ENCODE peak calls at places on chromosomes 6 and 20, in ten cellular contexts. One of them, this sample, is unnamed.

GRCh38 chr6:28211840-28212509 is 13.1 kb upstream of the ZSCAN9 start:
- DNase-seq in tibial nerve: no peak
- DNase-seq in CD8-positive, alpha-beta T cell: no peak
- DNase-seq in glutamatergic neuron: no peak
- DNase-seq in progenitor cell of endocrine pancreas: no peak
- DNase-seq in lower lobe of right lung: no peak
- DNase-seq in right lobe of liver: no peak
- DNase-seq in A549: no peak
- DNase-seq in GM10248: peak; percentile 27
- DNase-seq in RWPE1: no peak
- DNase-seq in this sample: no peak

GRCh38 chr20:50133041-50133440 is 20.1 kb upstream of the UBE2V1 start:
- DNase-seq in tibial nerve: no peak
- DNase-seq in CD8-positive, alpha-beta T cell: no peak
- DNase-seq in glutamatergic neuron: no peak
- DNase-seq in progenitor cell of endocrine pancreas: no peak
- DNase-seq in lower lobe of right lung: no peak
- DNase-seq in right lobe of liver: no peak
- DNase-seq in A549: no peak
- DNase-seq in GM10248: no peak
- DNase-seq in RWPE1: no peak
- DNase-seq in this sample: no peak

GRCh38 chr6:83463886-83464285 is 33.0 kb upstream of the ME1 start:
- DNase-seq in tibial nerve: no peak
- DNase-seq in CD8-positive, alpha-beta T cell: no peak
- DNase-seq in glutamatergic neuron: no peak
- DNase-seq in progenitor cell of endocrine pancreas: no peak
- DNase-seq in lower lobe of right lung: no peak
- DNase-seq in right lobe of liver: no peak
- DNase-seq in A549: no peak
- DNase-seq in GM10248: no peak
- DNase-seq in RWPE1: peak; percentile 8
- DNase-seq in this sample: no peak

GRCh38 chr6:168648240-168648639 is 207.3 kb downstream of the SMOC2 start:
- DNase-seq in tibial nerve: no peak
- DNase-seq in CD8-positive, alpha-beta T cell: no peak
- DNase-seq in glutamatergic neuron: no peak
- DNase-seq in progenitor cell of endocrine pancreas: no peak
- DNase-seq in lower lobe of right lung: peak; percentile 65
- DNase-seq in right lobe of liver: no peak
- DNase-seq in A549: no peak
- DNase-seq in GM10248: no peak
- DNase-seq in RWPE1: no peak
- DNase-seq in this sample: no peak

GRCh38 chr6:157840776-157841175 is 17.7 kb downstream of the SNX9 start:
- DNase-seq in tibial nerve: no peak
- DNase-seq in CD8-positive, alpha-beta T cell: no peak
- DNase-seq in glutamatergic neuron: no peak
- DNase-seq in progenitor cell of endocrine pancreas: no peak
- DNase-seq in lower lobe of right lung: no peak
- DNase-seq in right lobe of liver: no peak
- DNase-seq in A549: no peak
- DNase-seq in GM10248: no peak
- DNase-seq in RWPE1: no peak
- DNase-seq in this sample: no peak

GRCh38 chr20:62370115-62370806 is 3.1 kb upstream of the LAMA5 start:
- DNase-seq in tibial nerve: peak; percentile 53
- DNase-seq in CD8-positive, alpha-beta T cell: no peak
- DNase-seq in glutamatergic neuron: peak; percentile 19
- DNase-seq in progenitor cell of endocrine pancreas: no peak
- DNase-seq in lower lobe of right lung: no peak
- DNase-seq in right lobe of liver: no peak
- DNase-seq in A549: no peak
- DNase-seq in GM10248: peak; percentile 61
- DNase-seq in RWPE1: peak; percentile 79
- DNase-seq in this sample: no peak

GRCh38 chr20:34364013-34364382 is 925 bp downstream of the ITCH start:
- DNase-seq in tibial nerve: no peak
- DNase-seq in CD8-positive, alpha-beta T cell: no peak
- DNase-seq in glutamatergic neuron: no peak
- DNase-seq in progenitor cell of endocrine pancreas: no peak
- DNase-seq in lower lobe of right lung: no peak
- DNase-seq in right lobe of liver: no peak
- DNase-seq in A549: no peak
- DNase-seq in GM10248: no peak
- DNase-seq in RWPE1: no peak
- DNase-seq in this sample: no peak

GRCh38 chr20:56322661-56323060 is 36.1 kb upstream of the FAM210B start:
- DNase-seq in tibial nerve: no peak
- DNase-seq in CD8-positive, alpha-beta T cell: no peak
- DNase-seq in glutamatergic neuron: no peak
- DNase-seq in progenitor cell of endocrine pancreas: no peak
- DNase-seq in lower lobe of right lung: no peak
- DNase-seq in right lobe of liver: no peak
- DNase-seq in A549: no peak
- DNase-seq in GM10248: no peak
- DNase-seq in RWPE1: no peak
- DNase-seq in this sample: no peak

GRCh38 chr6:36886948-36887347 is 1.2 kb downstream of the C6orf89 start:
- DNase-seq in tibial nerve: no peak
- DNase-seq in CD8-positive, alpha-beta T cell: no peak
- DNase-seq in glutamatergic neuron: no peak
- DNase-seq in progenitor cell of endocrine pancreas: no peak
- DNase-seq in lower lobe of right lung: no peak
- DNase-seq in right lobe of liver: no peak
- DNase-seq in A549: no peak
- DNase-seq in GM10248: no peak
- DNase-seq in RWPE1: no peak
- DNase-seq in this sample: no peak

GRCh38 chr6:36893976-36894932 is 8.5 kb downstream of the C6orf89 start:
- DNase-seq in tibial nerve: no peak
- DNase-seq in CD8-positive, alpha-beta T cell: no peak
- DNase-seq in glutamatergic neuron: no peak
- DNase-seq in progenitor cell of endocrine pancreas: no peak
- DNase-seq in lower lobe of right lung: no peak
- DNase-seq in right lobe of liver: no peak
- DNase-seq in A549: no peak
- DNase-seq in GM10248: no peak
- DNase-seq in RWPE1: no peak
- DNase-seq in this sample: no peak

GRCh38 chr6:36888115-36888643 is 2.4 kb downstream of the C6orf89 start:
- DNase-seq in tibial nerve: no peak
- DNase-seq in CD8-positive, alpha-beta T cell: no peak
- DNase-seq in glutamatergic neuron: no peak
- DNase-seq in progenitor cell of endocrine pancreas: no peak
- DNase-seq in lower lobe of right lung: no peak
- DNase-seq in right lobe of liver: no peak
- DNase-seq in A549: no peak
- DNase-seq in GM10248: no peak
- DNase-seq in RWPE1: no peak
- DNase-seq in this sample: no peak

GRCh38 chr6:36888654-36889481 is 3.1 kb downstream of the C6orf89 start:
- DNase-seq in tibial nerve: no peak
- DNase-seq in CD8-positive, alpha-beta T cell: no peak
- DNase-seq in glutamatergic neuron: no peak
- DNase-seq in progenitor cell of endocrine pancreas: no peak
- DNase-seq in lower lobe of right lung: no peak
- DNase-seq in right lobe of liver: no peak
- DNase-seq in A549: no peak
- DNase-seq in GM10248: no peak
- DNase-seq in RWPE1: no peak
- DNase-seq in this sample: no peak

DNA sequence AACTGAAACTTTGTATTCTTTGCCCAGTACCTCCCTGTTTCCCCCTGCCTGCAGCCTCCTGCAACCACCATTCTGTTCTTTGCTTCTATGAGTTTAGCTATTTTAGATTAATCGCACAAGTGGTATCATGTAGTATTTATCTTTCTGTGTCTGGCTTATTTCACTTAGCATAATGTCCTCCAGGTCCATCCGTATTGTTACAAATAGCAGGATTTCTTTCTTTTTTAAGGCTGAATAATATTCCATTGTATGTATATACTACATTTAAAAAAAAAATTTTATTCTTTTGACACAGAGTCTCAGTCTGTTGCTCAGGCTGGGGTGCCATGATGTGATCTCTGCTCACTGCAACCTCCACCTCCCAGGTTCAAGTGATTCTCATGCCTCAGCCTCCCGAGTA is 4.5 kb downstream of the C6orf89 start:
- DNase-seq in tibial nerve: no peak
- DNase-seq in CD8-positive, alpha-beta T cell: no peak
- DNase-seq in glutamatergic neuron: no peak
- DNase-seq in progenitor cell of endocrine pancreas: no peak
- DNase-seq in lower lobe of right lung: no peak
- DNase-seq in right lobe of liver: no peak
- DNase-seq in A549: no peak
- DNase-seq in GM10248: no peak
- DNase-seq in RWPE1: no peak
- DNase-seq in this sample: no peak
- TF ChIP-seq CTCF in tibial nerve: no peak
- TF ChIP-seq CTCF in CD8-positive, alpha-beta T cell: no peak
- TF ChIP-seq CTCF in glutamatergic neuron: no peak
- TF ChIP-seq CTCF in progenitor cell of endocrine pancreas: no peak
- TF ChIP-seq CTCF in lower lobe of right lung: no peak
- TF ChIP-seq CTCF in right lobe of liver: no peak
- TF ChIP-seq CTCF in A549: no peak
- TF ChIP-seq CTCF in GM10248: no peak
- TF ChIP-seq CTCF in RWPE1: no peak
- TF ChIP-seq CTCF in this sample: no peak

GRCh38 chr6:3825331-3825831 is 23.8 kb upstream of the FAM50B start:
- DNase-seq in tibial nerve: no peak
- DNase-seq in CD8-positive, alpha-beta T cell: no peak
- DNase-seq in glutamatergic neuron: peak; percentile 35
- DNase-seq in progenitor cell of endocrine pancreas: no peak
- DNase-seq in lower lobe of right lung: peak; percentile 69
- DNase-seq in right lobe of liver: peak; percentile 71
- DNase-seq in A549: no peak
- DNase-seq in GM10248: no peak
- DNase-seq in RWPE1: no peak
- DNase-seq in this sample: no peak
- TF ChIP-seq CTCF in tibial nerve: peak; percentile 50
- TF ChIP-seq CTCF in CD8-positive, alpha-beta T cell: no peak
- TF ChIP-seq CTCF in glutamatergic neuron: no peak
- TF ChIP-seq CTCF in progenitor cell of endocrine pancreas: peak; percentile 10
- TF ChIP-seq CTCF in lower lobe of right lung: peak; percentile 44
- TF ChIP-seq CTCF in right lobe of liver: no peak
- TF ChIP-seq CTCF in A549: no peak
- TF ChIP-seq CTCF in GM10248: no peak
- TF ChIP-seq CTCF in RWPE1: peak; percentile 48
- TF ChIP-seq CTCF in this sample: no peak

GRCh38 chr6:156410649-156411048 is 366.5 kb upstream of the ARID1B start:
- DNase-seq in tibial nerve: no peak
- DNase-seq in CD8-positive, alpha-beta T cell: no peak
- DNase-seq in glutamatergic neuron: no peak
- DNase-seq in progenitor cell of endocrine pancreas: no peak
- DNase-seq in lower lobe of right lung: no peak
- DNase-seq in right lobe of liver: no peak
- DNase-seq in A549: no peak
- DNase-seq in GM10248: no peak
- DNase-seq in RWPE1: no peak
- DNase-seq in this sample: no peak
- TF ChIP-seq CTCF in tibial nerve: no peak
- TF ChIP-seq CTCF in CD8-positive, alpha-beta T cell: peak; percentile 24
- TF ChIP-seq CTCF in glutamatergic neuron: peak; percentile 60
- TF ChIP-seq CTCF in progenitor cell of endocrine pancreas: peak; percentile 39
- TF ChIP-seq CTCF in lower lobe of right lung: no peak
- TF ChIP-seq CTCF in right lobe of liver: no peak
- TF ChIP-seq CTCF in A549: no peak
- TF ChIP-seq CTCF in GM10248: no peak
- TF ChIP-seq CTCF in RWPE1: no peak
- TF ChIP-seq CTCF in this sample: peak; percentile 27

GRCh38 chr6:114100421-114100820 is 129.5 kb upstream of the HDAC2 start:
- DNase-seq in tibial nerve: no peak
- DNase-seq in CD8-positive, alpha-beta T cell: no peak
- DNase-seq in glutamatergic neuron: no peak
- DNase-seq in progenitor cell of endocrine pancreas: no peak
- DNase-seq in lower lobe of right lung: no peak
- DNase-seq in right lobe of liver: no peak
- DNase-seq in A549: no peak
- DNase-seq in GM10248: no peak
- DNase-seq in RWPE1: no peak
- DNase-seq in this sample: no peak
- TF ChIP-seq CTCF in tibial nerve: no peak
- TF ChIP-seq CTCF in CD8-positive, alpha-beta T cell: no peak
- TF ChIP-seq CTCF in glutamatergic neuron: no peak
- TF ChIP-seq CTCF in progenitor cell of endocrine pancreas: no peak
- TF ChIP-seq CTCF in lower lobe of right lung: no peak
- TF ChIP-seq CTCF in right lobe of liver: no peak
- TF ChIP-seq CTCF in A549: no peak
- TF ChIP-seq CTCF in GM10248: no peak
- TF ChIP-seq CTCF in RWPE1: no peak
- TF ChIP-seq CTCF in this sample: no peak

This sample was measured in nephron progenitor cell.